ENCODE peak calls at places on chromosomes 11 and 22, in ten cellular contexts. One of them, this sample, is unnamed.
A peak's percentile ranks its signal among the peaks of the same experiment; 100 is the strongest.

GRCh38 chr11:99739464-99740089 is 718.8 kb downstream of the CNTN5 start:
- DNase-seq in endodermal cell: peak; percentile 54
- DNase-seq in OCI-LY7: peak; percentile 10
- DNase-seq in brain microvascular endothelial cell: peak; percentile 47
- DNase-seq in BJ: no peak
- DNase-seq in CD14-positive monocyte: no peak
- DNase-seq in fibroblast of mammary gland: peak; percentile 44
- DNase-seq in cardiac fibroblast: peak; percentile 71
- DNase-seq in adrenal gland: no peak
- DNase-seq in bronchial epithelial cell: peak; percentile 42
- DNase-seq in this sample: peak; percentile 32

GRCh38 chr11:73019448-73019847 is 122.7 kb downstream of the FCHSD2 start:
- DNase-seq in endodermal cell: no peak
- DNase-seq in OCI-LY7: no peak
- DNase-seq in brain microvascular endothelial cell: no peak
- DNase-seq in BJ: no peak
- DNase-seq in CD14-positive monocyte: no peak
- DNase-seq in fibroblast of mammary gland: no peak
- DNase-seq in cardiac fibroblast: no peak
- DNase-seq in adrenal gland: no peak
- DNase-seq in bronchial epithelial cell: no peak
- DNase-seq in this sample: no peak

GRCh38 chr11:74185695-74186094 is 14.6 kb downstream of the PPME1 start:
- DNase-seq in endodermal cell: no peak
- DNase-seq in OCI-LY7: no peak
- DNase-seq in brain microvascular endothelial cell: peak; percentile 33
- DNase-seq in BJ: no peak
- DNase-seq in CD14-positive monocyte: no peak
- DNase-seq in fibroblast of mammary gland: no peak
- DNase-seq in cardiac fibroblast: peak; percentile 27
- DNase-seq in adrenal gland: no peak
- DNase-seq in bronchial epithelial cell: peak; percentile 31
- DNase-seq in this sample: no peak

GRCh38 chr11:94002226-94002625 is 18.9 kb upstream of the HEPHL1 start:
- DNase-seq in endodermal cell: no peak
- DNase-seq in OCI-LY7: no peak
- DNase-seq in brain microvascular endothelial cell: peak; percentile 5
- DNase-seq in BJ: no peak
- DNase-seq in CD14-positive monocyte: no peak
- DNase-seq in fibroblast of mammary gland: peak; percentile 69
- DNase-seq in cardiac fibroblast: peak; percentile 59
- DNase-seq in adrenal gland: no peak
- DNase-seq in bronchial epithelial cell: peak; percentile 90
- DNase-seq in this sample: no peak

GRCh38 chr22:22591348-22592299 is 32.6 kb upstream of the PRAME start:
- DNase-seq in endodermal cell: no peak
- DNase-seq in OCI-LY7: peak; percentile 23
- DNase-seq in brain microvascular endothelial cell: no peak
- DNase-seq in BJ: no peak
- DNase-seq in CD14-positive monocyte: no peak
- DNase-seq in fibroblast of mammary gland: peak; percentile 4
- DNase-seq in cardiac fibroblast: peak; percentile 22
- DNase-seq in adrenal gland: no peak
- DNase-seq in bronchial epithelial cell: peak; percentile 2
- DNase-seq in this sample: no peak

GRCh38 chr11:87603887-87604286 is 566.2 kb downstream of the TMEM135 start:
- DNase-seq in endodermal cell: no peak
- DNase-seq in OCI-LY7: no peak
- DNase-seq in brain microvascular endothelial cell: no peak
- DNase-seq in BJ: no peak
- DNase-seq in CD14-positive monocyte: no peak
- DNase-seq in fibroblast of mammary gland: no peak
- DNase-seq in cardiac fibroblast: no peak
- DNase-seq in adrenal gland: no peak
- DNase-seq in bronchial epithelial cell: no peak
- DNase-seq in this sample: no peak

GRCh38 chr22:41382610-41383009 is 868 bp downstream of the TEF start:
- DNase-seq in endodermal cell: no peak
- DNase-seq in OCI-LY7: no peak
- DNase-seq in brain microvascular endothelial cell: no peak
- DNase-seq in BJ: no peak
- DNase-seq in CD14-positive monocyte: no peak
- DNase-seq in fibroblast of mammary gland: no peak
- DNase-seq in cardiac fibroblast: no peak
- DNase-seq in adrenal gland: no peak
- DNase-seq in bronchial epithelial cell: no peak
- DNase-seq in this sample: no peak

GRCh38 chr11:86719781-86720463 is 47.5 kb upstream of the ME3 start:
- DNase-seq in endodermal cell: peak; percentile 44
- DNase-seq in OCI-LY7: no peak
- DNase-seq in brain microvascular endothelial cell: peak; percentile 72
- DNase-seq in BJ: no peak
- DNase-seq in CD14-positive monocyte: no peak
- DNase-seq in fibroblast of mammary gland: peak; percentile 87
- DNase-seq in cardiac fibroblast: peak; percentile 86
- DNase-seq in adrenal gland: no peak
- DNase-seq in bronchial epithelial cell: peak; percentile 90
- DNase-seq in this sample: no peak

GRCh38 chr22:35446365-35446764 is 46.4 kb downstream of the MCM5 start:
- DNase-seq in endodermal cell: no peak
- DNase-seq in OCI-LY7: no peak
- DNase-seq in brain microvascular endothelial cell: peak; percentile 92
- DNase-seq in BJ: peak; percentile 37
- DNase-seq in CD14-positive monocyte: no peak
- DNase-seq in fibroblast of mammary gland: peak; percentile 95
- DNase-seq in cardiac fibroblast: peak; percentile 88
- DNase-seq in adrenal gland: no peak
- DNase-seq in bronchial epithelial cell: peak; percentile 93
- DNase-seq in this sample: no peak

GRCh38 chr22:40036591-40037225 is 42.0 kb downstream of the FAM83F start:
- DNase-seq in endodermal cell: peak; percentile 89
- DNase-seq in OCI-LY7: peak; percentile 85
- DNase-seq in brain microvascular endothelial cell: peak; percentile 49
- DNase-seq in BJ: no peak
- DNase-seq in CD14-positive monocyte: peak; percentile 63
- DNase-seq in fibroblast of mammary gland: peak; percentile 77
- DNase-seq in cardiac fibroblast: peak; percentile 82
- DNase-seq in adrenal gland: peak; percentile 76
- DNase-seq in bronchial epithelial cell: peak; percentile 50
- DNase-seq in this sample: peak; percentile 67

GRCh38 chr11:29482510-29482909 is 534.3 kb downstream of the KCNA4 start:
- DNase-seq in endodermal cell: no peak
- DNase-seq in OCI-LY7: no peak
- DNase-seq in brain microvascular endothelial cell: no peak
- DNase-seq in BJ: no peak
- DNase-seq in CD14-positive monocyte: no peak
- DNase-seq in fibroblast of mammary gland: no peak
- DNase-seq in cardiac fibroblast: no peak
- DNase-seq in adrenal gland: no peak
- DNase-seq in bronchial epithelial cell: no peak
- DNase-seq in this sample: no peak

GRCh38 chr11:96486890-96487633 is 97.2 kb downstream of the JRKL start:
- DNase-seq in endodermal cell: peak; percentile 72
- DNase-seq in OCI-LY7: no peak
- DNase-seq in brain microvascular endothelial cell: peak; percentile 40
- DNase-seq in BJ: no peak
- DNase-seq in CD14-positive monocyte: no peak
- DNase-seq in fibroblast of mammary gland: no peak
- DNase-seq in cardiac fibroblast: peak; percentile 27
- DNase-seq in adrenal gland: peak; percentile 70
- DNase-seq in bronchial epithelial cell: peak; percentile 89
- DNase-seq in this sample: peak; percentile 3

DNA sequence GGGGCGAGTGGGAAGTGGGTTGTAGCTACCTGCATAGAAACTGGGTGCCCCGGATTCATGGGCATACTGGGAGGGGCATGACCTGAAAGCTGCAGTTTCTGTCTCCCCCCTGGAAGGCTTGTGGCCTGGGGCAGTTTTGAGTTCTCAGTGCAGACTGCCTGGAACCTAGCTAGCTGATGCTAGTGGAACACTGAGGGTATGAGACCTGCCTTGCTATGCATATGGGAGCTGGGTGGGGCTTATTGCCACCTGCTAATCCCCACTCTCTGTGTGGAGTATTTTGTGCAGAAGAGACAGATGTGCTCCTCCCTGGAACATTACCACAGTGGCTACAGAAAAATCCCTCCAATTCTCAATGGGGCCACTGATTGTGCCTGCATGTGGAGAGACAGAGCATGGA is 11.7 kb upstream of the OR56B4 start:
- DNase-seq in endodermal cell: no peak
- DNase-seq in OCI-LY7: peak; percentile 21
- DNase-seq in brain microvascular endothelial cell: no peak
- DNase-seq in BJ: no peak
- DNase-seq in CD14-positive monocyte: no peak
- DNase-seq in fibroblast of mammary gland: no peak
- DNase-seq in cardiac fibroblast: no peak
- DNase-seq in adrenal gland: no peak
- DNase-seq in bronchial epithelial cell: no peak
- DNase-seq in this sample: no peak
- TF ChIP-seq CTCF in endodermal cell: no peak
- TF ChIP-seq CTCF in OCI-LY7: no peak
- TF ChIP-seq CTCF in brain microvascular endothelial cell: no peak
- TF ChIP-seq CTCF in BJ: no peak
- TF ChIP-seq CTCF in CD14-positive monocyte: no peak
- TF ChIP-seq CTCF in fibroblast of mammary gland: no peak
- TF ChIP-seq CTCF in cardiac fibroblast: no peak
- TF ChIP-seq CTCF in adrenal gland: no peak
- TF ChIP-seq CTCF in bronchial epithelial cell: no peak
- TF ChIP-seq CTCF in this sample: no peak

DNA sequence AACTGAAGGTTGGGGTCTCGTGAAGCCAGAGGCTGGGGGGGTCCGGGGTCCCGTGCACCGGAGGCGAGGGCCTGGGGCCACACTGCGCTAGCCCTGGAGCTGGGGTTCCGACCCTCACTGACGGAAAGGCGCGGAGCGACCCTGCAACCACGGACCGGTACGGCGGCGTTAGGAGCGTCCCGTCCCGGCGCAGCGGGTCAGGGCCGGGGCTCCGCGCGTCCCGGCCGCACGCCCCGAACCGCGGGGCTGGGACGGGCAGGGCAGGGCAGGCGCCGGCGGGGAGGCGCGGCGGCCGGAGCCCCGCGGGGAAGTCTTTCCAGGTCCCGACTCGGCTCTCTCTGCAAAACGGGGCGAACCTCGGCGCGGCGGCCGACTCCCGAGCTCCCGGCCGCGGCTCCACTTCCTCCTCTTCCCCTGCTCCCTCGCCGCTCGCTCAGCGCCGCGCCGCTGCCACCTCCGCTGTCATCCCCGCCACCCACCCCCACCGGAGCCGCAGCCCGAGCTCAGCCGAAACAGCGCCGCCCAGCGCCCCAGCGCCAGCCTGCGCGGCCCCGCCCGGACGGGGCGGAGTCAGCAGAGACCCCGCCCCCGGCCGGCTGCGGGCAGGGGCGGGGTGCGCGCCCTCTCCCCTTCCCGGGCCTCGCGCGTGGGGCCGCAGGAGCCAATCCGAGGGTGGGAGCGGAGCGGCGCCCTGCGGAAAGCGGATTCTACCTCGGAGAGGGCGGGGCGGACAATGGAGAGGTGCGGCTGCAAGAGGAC is at the start of gene GDPD5:
- DNase-seq in endodermal cell: peak; percentile 95
- DNase-seq in OCI-LY7: peak; percentile 88
- DNase-seq in brain microvascular endothelial cell: peak; percentile 24
- DNase-seq in BJ: no peak
- DNase-seq in CD14-positive monocyte: peak; percentile 81
- DNase-seq in fibroblast of mammary gland: peak; percentile 47
- DNase-seq in cardiac fibroblast: peak; percentile 66
- DNase-seq in adrenal gland: peak; percentile 72
- DNase-seq in bronchial epithelial cell: peak; percentile 55
- DNase-seq in this sample: peak; percentile 77
- TF ChIP-seq CTCF in endodermal cell: peak; percentile 64
- TF ChIP-seq CTCF in OCI-LY7: peak; percentile 76
- TF ChIP-seq CTCF in brain microvascular endothelial cell: peak; percentile 41
- TF ChIP-seq CTCF in BJ: peak; percentile 27
- TF ChIP-seq CTCF in CD14-positive monocyte: peak; percentile 33
- TF ChIP-seq CTCF in fibroblast of mammary gland: no peak
- TF ChIP-seq CTCF in cardiac fibroblast: no peak
- TF ChIP-seq CTCF in adrenal gland: no peak
- TF ChIP-seq CTCF in bronchial epithelial cell: peak; percentile 60
- TF ChIP-seq CTCF in this sample: peak; percentile 60

DNA sequence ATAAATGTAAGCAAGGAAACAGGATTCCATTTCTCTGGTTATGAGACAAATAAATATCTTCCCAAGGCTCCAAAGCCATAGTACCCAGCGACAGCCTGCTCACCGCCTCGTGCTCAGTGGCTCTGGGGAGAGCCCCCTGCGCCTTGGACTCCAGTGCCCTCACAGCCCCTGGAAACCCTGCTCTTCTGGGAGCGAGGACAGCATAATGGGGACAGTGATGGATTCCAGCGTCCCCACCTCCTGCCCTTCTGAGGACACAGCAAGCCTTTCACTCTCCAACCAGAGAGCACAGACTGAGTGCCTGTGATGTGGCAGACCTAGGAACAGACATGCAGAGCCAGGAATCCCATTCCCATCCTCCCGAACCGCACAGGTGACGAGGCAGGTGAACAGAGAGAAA is 660.8 kb downstream of the TBC1D22A start:
- DNase-seq in endodermal cell: no peak
- DNase-seq in OCI-LY7: no peak
- DNase-seq in brain microvascular endothelial cell: no peak
- DNase-seq in BJ: no peak
- DNase-seq in CD14-positive monocyte: no peak
- DNase-seq in fibroblast of mammary gland: no peak
- DNase-seq in cardiac fibroblast: no peak
- DNase-seq in adrenal gland: no peak
- DNase-seq in bronchial epithelial cell: no peak
- DNase-seq in this sample: no peak
- TF ChIP-seq CTCF in endodermal cell: no peak
- TF ChIP-seq CTCF in OCI-LY7: no peak
- TF ChIP-seq CTCF in brain microvascular endothelial cell: no peak
- TF ChIP-seq CTCF in BJ: no peak
- TF ChIP-seq CTCF in CD14-positive monocyte: no peak
- TF ChIP-seq CTCF in fibroblast of mammary gland: no peak
- TF ChIP-seq CTCF in cardiac fibroblast: no peak
- TF ChIP-seq CTCF in adrenal gland: no peak
- TF ChIP-seq CTCF in bronchial epithelial cell: no peak
- TF ChIP-seq CTCF in this sample: no peak

DNA sequence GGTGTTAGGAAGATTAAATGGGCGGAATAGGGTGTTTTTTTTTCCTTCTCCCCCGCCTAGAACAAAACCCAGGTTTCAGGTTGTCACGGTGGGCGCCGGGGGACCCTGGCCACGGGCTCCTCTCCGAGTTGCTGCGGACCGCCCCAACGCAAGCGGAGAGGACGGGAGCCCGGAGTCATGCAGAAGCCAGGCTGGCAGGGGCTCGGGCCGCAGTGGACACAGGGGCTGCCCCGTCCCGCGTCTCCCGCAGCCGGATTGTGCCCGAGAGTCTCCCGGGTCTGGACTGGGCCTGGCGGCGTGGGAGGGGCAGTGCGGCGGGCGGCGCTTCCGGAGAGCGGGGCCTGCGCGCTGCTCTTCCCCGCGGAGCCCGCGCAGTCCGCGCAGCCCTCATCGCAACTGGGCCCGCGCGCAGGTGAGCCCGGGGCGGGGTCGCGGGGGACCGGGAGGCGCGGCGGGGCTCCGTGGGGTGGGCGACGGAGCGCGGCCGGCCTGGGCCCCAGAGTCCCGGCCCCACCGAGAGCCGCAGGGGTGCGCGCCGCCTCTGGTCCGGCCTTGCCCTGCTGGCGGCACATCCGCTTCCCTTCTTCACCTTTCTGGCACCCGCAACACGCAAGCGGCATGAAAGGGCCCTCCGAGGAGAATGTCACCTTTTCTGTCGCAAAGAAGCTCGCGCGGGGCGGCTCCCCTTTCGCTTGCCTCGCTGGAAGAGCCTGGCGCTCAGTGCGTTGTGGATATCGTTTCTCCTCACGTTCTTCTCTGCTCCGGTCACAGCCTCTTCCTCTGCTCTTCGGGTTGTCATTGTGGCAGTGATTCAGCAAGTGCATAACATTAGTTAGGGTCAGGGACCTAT is at the start of gene TIRAP:
- DNase-seq in endodermal cell: peak; percentile 84
- DNase-seq in OCI-LY7: peak; percentile 72
- DNase-seq in brain microvascular endothelial cell: peak; percentile 19
- DNase-seq in BJ: no peak
- DNase-seq in CD14-positive monocyte: peak; percentile 77
- DNase-seq in fibroblast of mammary gland: peak; percentile 50
- DNase-seq in cardiac fibroblast: peak; percentile 62
- DNase-seq in adrenal gland: peak; percentile 78
- DNase-seq in bronchial epithelial cell: no peak
- DNase-seq in this sample: peak; percentile 43
- TF ChIP-seq CTCF in endodermal cell: peak; percentile 63
- TF ChIP-seq CTCF in OCI-LY7: no peak
- TF ChIP-seq CTCF in brain microvascular endothelial cell: peak; percentile 1
- TF ChIP-seq CTCF in BJ: no peak
- TF ChIP-seq CTCF in CD14-positive monocyte: no peak
- TF ChIP-seq CTCF in fibroblast of mammary gland: no peak
- TF ChIP-seq CTCF in cardiac fibroblast: no peak
- TF ChIP-seq CTCF in adrenal gland: peak; percentile 31
- TF ChIP-seq CTCF in bronchial epithelial cell: no peak
- TF ChIP-seq CTCF in this sample: peak; percentile 44

This sample was measured in neural crest cell.